ENCODE peak calls at places on chromosomes 7 and 10, in seven cellular contexts. D is AG08396; J is Right ventricle myocardium inferior; E is GM10248; G is NCI-H2171 treated with DMSO at 0.1 percent for 48 hours; N is stimulated activated CD8-positive, alpha-beta memory T cell treated with anti-CD3 and anti-CD28 coated beads, Interleukin-7, amount 100 ng/mL, for 48 hours; W is activated CD4-positive, CD25-positive, alpha-beta regulatory T cell. Z is an unnamed sample.

GRCh38 chr10:122279725-122280141 is 8.6 kb downstream of the BTBD16 start:
- DNase-seq in D (peak; percentile 19), J (no peak), E (peak; percentile 37), G (no peak), N (no peak), W (no peak), Z (peak; percentile 53)

GRCh38 chr7:116863168-116863670 is 832 bp downstream of the CAPZA2 start:
- DNase-seq in D (peak; percentile 26), J (no peak), E (peak; percentile 33), G (peak; percentile 49), N (no peak), W (no peak), Z (no peak)

GRCh38 chr7:110766874-110767273 is 324.1 kb upstream of the LRRN3 start:
- DNase-seq in D (no peak), J (no peak), E (no peak), G (no peak), N (no peak), W (no peak), Z (no peak)

GRCh38 chr7:100556541-100556940 is 17.2 kb downstream of the SAP25 start:
- DNase-seq in D (peak; percentile 61), J (no peak), E (no peak), G (no peak), N (no peak), W (no peak), Z (no peak)

GRCh38 chr7:55053651-55054226 is 34.9 kb downstream of the EGFR start:
- DNase-seq in D (no peak), J (no peak), E (no peak), G (no peak), N (no peak), W (no peak), Z (no peak)

GRCh38 chr7:97450516-97450915 is 281.4 kb upstream of the TAC1 start:
- DNase-seq in D (no peak), J (no peak), E (no peak), G (no peak), N (no peak), W (no peak), Z (no peak)

GRCh38 chr7:127525866-127526456 is 59.4 kb downstream of the GCC1 start:
- DNase-seq in D (no peak), J (no peak), E (no peak), G (no peak), N (no peak), W (no peak), Z (peak; percentile 34)

GRCh38 chr7:67429735-67430134 is 433.1 kb downstream of the TYW1 start:
- DNase-seq in D (no peak), J (no peak), E (no peak), G (no peak), N (no peak), W (no peak), Z (no peak)

GRCh38 chr10:24556137-24556536 is 167.6 kb downstream of the ARHGAP21 start:
- DNase-seq in D (no peak), J (no peak), E (no peak), G (no peak), N (no peak), W (no peak), Z (no peak)

GRCh38 chr7:108181073-108181985 is 51.2 kb upstream of the LAMB4 start:
- DNase-seq in D (peak; percentile 42), J (no peak), E (peak; percentile 26), G (peak; percentile 80), N (no peak), W (no peak), Z (peak; percentile 78)

GRCh38 chr10:79482721-79483120 is 29.6 kb upstream of the EIF5AL1 start:
- DNase-seq in D (no peak), J (no peak), E (no peak), G (no peak), N (no peak), W (no peak), Z (no peak)

GRCh38 chr7:3168869-3169268 is 125.2 kb upstream of the CARD11 start:
- DNase-seq in D (no peak), J (no peak), E (no peak), G (no peak), N (no peak), W (no peak), Z (no peak)

GRCh38 chr7:159139202-159139601 is 5.5 kb downstream of the VIPR2 start:
- DNase-seq in D (no peak), J (peak; percentile 46), E (no peak), G (no peak), N (no peak), W (no peak), Z (no peak)

GRCh38 chr7:94064541-94065191 is 60.5 kb upstream of the BET1 start:
- DNase-seq in D (no peak), J (no peak), E (no peak), G (no peak), N (no peak), W (no peak), Z (no peak)

GRCh38 chr7:134710854-134711624 is 64.4 kb downstream of the BPGM start:
- DNase-seq in D (no peak), J (no peak), E (no peak), G (no peak), N (peak; percentile 29), W (no peak), Z (no peak)

GRCh38 chr7:94449151-94449725 is 54.5 kb downstream of the COL1A2 start:
- DNase-seq in D (peak; percentile 38), J (no peak), E (peak; percentile 26), G (peak; percentile 80), N (no peak), W (no peak), Z (peak; percentile 73)

GRCh38 chr10:134743-135600 is at the start of gene ZMYND11:
- DNase-seq in D (peak; percentile 84), J (peak; percentile 85), E (peak; percentile 84), G (peak; percentile 18), N (peak; percentile 22), W (peak; percentile 25), Z (peak; percentile 6)

GRCh38 chr10:86536294-86536861 is 14.8 kb upstream of the WAPL start:
- DNase-seq in D (no peak), J (no peak), E (peak; percentile 56), G (no peak), N (peak; percentile 10), W (no peak), Z (no peak)

GRCh38 chr10:72340510-72340895 is 14.2 kb downstream of the DNAJB12 start:
- DNase-seq in D (peak; percentile 71), J (peak; percentile 92), E (peak; percentile 83), G (no peak), N (no peak), W (peak; percentile 67), Z (peak; percentile 20)

GRCh38 chr10:124736491-124737136 is 7.6 kb downstream of the FAM53B start:
- DNase-seq in D (peak; percentile 43), J (peak; percentile 90), E (no peak), G (no peak), N (no peak), W (no peak), Z (no peak)

GRCh38 chr10:80613466-80613865 is 75.8 kb downstream of the SH2D4B start:
- DNase-seq in D (no peak), J (no peak), E (no peak), G (no peak), N (no peak), W (no peak), Z (no peak)

GRCh38 chr7:134018321-134018720 is 108.8 kb upstream of the LRGUK start:
- DNase-seq in D (no peak), J (no peak), E (no peak), G (no peak), N (no peak), W (no peak), Z (no peak)

GRCh38 chr10:4130685-4131084 is 345.7 kb upstream of the KLF6 start:
- DNase-seq in D (no peak), J (no peak), E (no peak), G (no peak), N (no peak), W (no peak), Z (no peak)

GRCh38 chr10:131534836-131535235 is 223.3 kb upstream of the TCERG1L start:
- DNase-seq in D (no peak), J (no peak), E (no peak), G (no peak), N (no peak), W (no peak), Z (no peak)

GRCh38 chr7:47836513-47837202 is 111.6 kb downstream of the PKD1L1 start:
- DNase-seq in D (no peak), J (no peak), E (no peak), G (no peak), N (no peak), W (no peak), Z (no peak)

GRCh38 chr10:93576888-93577287 is 10.4 kb downstream of the FFAR4 start:
- DNase-seq in D (no peak), J (no peak), E (no peak), G (no peak), N (no peak), W (no peak), Z (no peak)

GRCh38 chr10:32377458-32378370 is 30.8 kb upstream of the EPC1 start:
- DNase-seq in D (peak; percentile 29), J (no peak), E (no peak), G (peak; percentile 63), N (no peak), W (no peak), Z (peak; percentile 62)

GRCh38 chr7:117284692-117285091 is 38.2 kb downstream of the WNT2 start:
- DNase-seq in D (no peak), J (no peak), E (no peak), G (no peak), N (no peak), W (no peak), Z (no peak)

GRCh38 chr10:3807221-3807927 is 22.4 kb upstream of the KLF6 start:
- DNase-seq in D (no peak), J (no peak), E (no peak), G (no peak), N (no peak), W (no peak), Z (no peak)

GRCh38 chr7:36288501-36288900 is 101.2 kb upstream of the ANLN start:
- DNase-seq in D (no peak), J (no peak), E (no peak), G (no peak), N (no peak), W (no peak), Z (no peak)

GRCh38 chr10:31760674-31761081 is 168.0 kb downstream of the ARHGAP12 start:
- DNase-seq in D (no peak), J (no peak), E (no peak), G (no peak), N (no peak), W (no peak), Z (no peak)

GRCh38 chr7:29843106-29843505 is 36.8 kb downstream of the WIPF3 start:
- DNase-seq in D (no peak), J (no peak), E (no peak), G (no peak), N (no peak), W (no peak), Z (peak; percentile 90)

GRCh38 chr10:50536617-50537252 is 87.0 kb downstream of the SGMS1 start:
- DNase-seq in D (no peak), J (no peak), E (no peak), G (no peak), N (no peak), W (no peak), Z (no peak)

GRCh38 chr7:77335581-77335980 is 80.6 kb downstream of the GSAP start:
- DNase-seq in D (no peak), J (no peak), E (no peak), G (no peak), N (no peak), W (no peak), Z (no peak)

GRCh38 chr10:70680899-70681730 is 8.8 kb downstream of the ADAMTS14 start:
- DNase-seq in D (no peak), J (no peak), E (no peak), G (no peak), N (no peak), W (no peak), Z (no peak)

GRCh38 chr7:79897166-79897565 is 237.5 kb upstream of the GNAI1 start:
- DNase-seq in D (no peak), J (no peak), E (no peak), G (no peak), N (no peak), W (no peak), Z (no peak)

GRCh38 chr7:139482662-139483466 is 609 bp downstream of the KLRG2 start:
- DNase-seq in D (peak; percentile 60), J (peak; percentile 42), E (no peak), G (peak; percentile 45), N (no peak), W (no peak), Z (no peak)